ENCODE peak calls at places on chromosomes 5 and 9, in six cellular contexts. One of them, this sample, is unnamed.

GRCh38 chr9:10855847-10856246 is 243.0 kb upstream of the PTPRD start:
- DNase-seq in upper lobe of right lung: no peak
- DNase-seq in WTC11: no peak
- DNase-seq in psoas muscle: no peak
- DNase-seq in B cell: no peak
- DNase-seq in heart right ventricle: no peak
- DNase-seq in this sample: no peak

GRCh38 chr5:169416583-169417196 is 115.8 kb upstream of the SLIT3 start:
- DNase-seq in upper lobe of right lung: no peak
- DNase-seq in psoas muscle: peak
- DNase-seq in B cell: peak
- DNase-seq in heart right ventricle: peak
- DNase-seq in WTC11: no peak
- DNase-seq in this sample: no peak

GRCh38 chr9:114830546-114830945 is 24.7 kb upstream of the TNFSF15 start:
- DNase-seq in WTC11: no peak
- DNase-seq in upper lobe of right lung: no peak
- DNase-seq in psoas muscle: no peak
- DNase-seq in B cell: no peak
- DNase-seq in heart right ventricle: no peak
- DNase-seq in this sample: no peak

GRCh38 chr9:21964925-21965385 is 29.2 kb downstream of the CDKN2A start:
- DNase-seq in WTC11: no peak
- DNase-seq in B cell: peak
- DNase-seq in psoas muscle: peak
- DNase-seq in heart right ventricle: no peak
- DNase-seq in upper lobe of right lung: peak
- DNase-seq in this sample: peak

GRCh38 chr5:34676409-34676808 is 20.3 kb downstream of the RAI14 start:
- DNase-seq in upper lobe of right lung: no peak
- DNase-seq in WTC11: no peak
- DNase-seq in heart right ventricle: no peak
- DNase-seq in psoas muscle: no peak
- DNase-seq in B cell: no peak
- DNase-seq in this sample: no peak

GRCh38 chr5:73883646-73884045 is 257.6 kb downstream of the ARHGEF28 start:
- DNase-seq in B cell: no peak
- DNase-seq in upper lobe of right lung: no peak
- DNase-seq in heart right ventricle: no peak
- DNase-seq in psoas muscle: no peak
- DNase-seq in WTC11: no peak
- DNase-seq in this sample: no peak

GRCh38 chr9:91034976-91035824 is 233.6 kb downstream of the SYK start:
- DNase-seq in heart right ventricle: no peak
- DNase-seq in psoas muscle: no peak
- DNase-seq in WTC11: no peak
- DNase-seq in upper lobe of right lung: no peak
- DNase-seq in B cell: no peak
- DNase-seq in this sample: no peak

GRCh38 chr5:129460951-129461815 is 1.1 kb downstream of the ADAMTS19 start:
- DNase-seq in heart right ventricle: peak
- DNase-seq in psoas muscle: peak
- DNase-seq in upper lobe of right lung: peak
- DNase-seq in B cell: no peak
- DNase-seq in WTC11: peak
- DNase-seq in this sample: no peak

GRCh38 chr5:82692826-82693225 is 384.4 kb downstream of the TMEM167A start:
- DNase-seq in WTC11: no peak
- DNase-seq in heart right ventricle: no peak
- DNase-seq in B cell: no peak
- DNase-seq in upper lobe of right lung: no peak
- DNase-seq in psoas muscle: no peak
- DNase-seq in this sample: no peak

GRCh38 chr5:68141494-68141893 is 74.1 kb upstream of the PIK3R1 start:
- DNase-seq in WTC11: no peak
- DNase-seq in psoas muscle: no peak
- DNase-seq in B cell: no peak
- DNase-seq in upper lobe of right lung: no peak
- DNase-seq in heart right ventricle: no peak
- DNase-seq in this sample: no peak

DNA sequence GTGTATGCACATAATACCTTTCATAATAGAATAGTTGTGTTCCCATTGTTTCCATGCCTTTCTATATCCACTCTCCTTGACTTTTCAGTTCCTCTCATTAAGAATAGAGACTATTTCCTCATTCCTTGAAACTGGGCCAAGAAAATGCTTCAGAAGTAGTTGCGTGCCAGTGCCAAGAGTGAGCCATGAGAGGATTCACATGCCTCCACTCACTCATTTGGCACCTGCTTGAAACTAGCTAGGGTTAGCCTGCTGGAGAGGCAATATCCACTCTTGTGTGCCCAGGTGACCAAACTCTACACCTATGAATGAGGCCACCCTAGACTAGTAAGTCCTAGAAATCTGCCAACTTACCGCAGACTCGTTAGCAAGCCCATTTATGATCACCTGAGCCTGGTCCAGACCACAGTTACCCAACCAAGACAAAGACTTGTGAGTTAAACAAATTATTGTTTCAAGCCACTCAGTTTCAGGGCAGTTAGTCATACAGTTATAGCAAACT is 276.3 kb downstream of the EPB41L4A start:
- DNase-seq in WTC11: no peak
- DNase-seq in B cell: no peak
- DNase-seq in psoas muscle: no peak
- DNase-seq in upper lobe of right lung: peak
- DNase-seq in heart right ventricle: no peak
- DNase-seq in this sample: no peak
- TF ChIP-seq CTCF in WTC11: no peak
- TF ChIP-seq CTCF in B cell: no peak
- TF ChIP-seq CTCF in psoas muscle: no peak
- TF ChIP-seq CTCF in upper lobe of right lung: no peak
- TF ChIP-seq CTCF in heart right ventricle: no peak
- TF ChIP-seq CTCF in this sample: no peak

GRCh38 chr9:124858330-124859046 is 3.3 kb downstream of the RPL35 start:
- DNase-seq in WTC11: no peak
- DNase-seq in psoas muscle: no peak
- DNase-seq in upper lobe of right lung: no peak
- DNase-seq in B cell: no peak
- DNase-seq in heart right ventricle: no peak
- DNase-seq in this sample: no peak
- TF ChIP-seq CTCF in WTC11: no peak
- TF ChIP-seq CTCF in psoas muscle: peak
- TF ChIP-seq CTCF in upper lobe of right lung: no peak
- TF ChIP-seq CTCF in B cell: no peak
- TF ChIP-seq CTCF in heart right ventricle: no peak
- TF ChIP-seq CTCF in this sample: no peak

GRCh38 chr9:136502940-136503550 is 20.2 kb upstream of the SEC16A start:
- DNase-seq in WTC11: no peak
- DNase-seq in upper lobe of right lung: no peak
- DNase-seq in heart right ventricle: no peak
- DNase-seq in psoas muscle: no peak
- DNase-seq in B cell: no peak
- DNase-seq in this sample: no peak
- TF ChIP-seq CTCF in WTC11: no peak
- TF ChIP-seq CTCF in upper lobe of right lung: peak
- TF ChIP-seq CTCF in heart right ventricle: no peak
- TF ChIP-seq CTCF in psoas muscle: no peak
- TF ChIP-seq CTCF in B cell: no peak
- TF ChIP-seq CTCF in this sample: no peak

DNA sequence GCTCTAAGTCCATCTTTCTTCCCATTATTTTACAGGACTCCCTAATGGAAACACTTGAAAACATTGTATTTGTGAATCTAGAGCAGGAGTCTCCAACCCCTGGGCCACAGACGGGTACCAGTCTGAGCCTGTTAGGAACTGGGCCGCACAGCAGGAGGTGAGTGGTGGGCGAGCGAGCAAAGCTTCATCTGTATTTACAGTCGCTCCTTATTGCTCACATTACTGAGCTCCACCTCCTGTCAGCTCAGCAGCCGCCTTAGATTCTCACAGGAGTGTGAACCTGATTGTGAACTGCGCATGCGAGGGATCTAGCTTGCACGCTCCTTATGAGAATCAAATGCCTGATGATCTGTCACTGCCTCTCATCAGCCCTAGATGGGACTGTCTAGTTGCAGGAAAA is 111.0 kb downstream of the MED27 start:
- DNase-seq in WTC11: no peak
- DNase-seq in upper lobe of right lung: no peak
- DNase-seq in heart right ventricle: no peak
- DNase-seq in B cell: no peak
- DNase-seq in psoas muscle: no peak
- DNase-seq in this sample: no peak
- TF ChIP-seq CTCF in WTC11: no peak
- TF ChIP-seq CTCF in upper lobe of right lung: no peak
- TF ChIP-seq CTCF in heart right ventricle: no peak
- TF ChIP-seq CTCF in B cell: no peak
- TF ChIP-seq CTCF in psoas muscle: no peak
- TF ChIP-seq CTCF in this sample: no peak

GRCh38 chr5:4540375-4541173 is 599.6 kb upstream of the ADAMTS16 start:
- DNase-seq in B cell: no peak
- DNase-seq in heart right ventricle: no peak
- DNase-seq in WTC11: no peak
- DNase-seq in psoas muscle: no peak
- DNase-seq in upper lobe of right lung: no peak
- DNase-seq in this sample: no peak

GRCh38 chr5:4541334-4541733 is 598.8 kb upstream of the ADAMTS16 start:
- DNase-seq in B cell: no peak
- DNase-seq in upper lobe of right lung: no peak
- DNase-seq in psoas muscle: no peak
- DNase-seq in heart right ventricle: no peak
- DNase-seq in WTC11: no peak
- DNase-seq in this sample: no peak

GRCh38 chr5:4537489-4537888 is 602.6 kb upstream of the ADAMTS16 start:
- DNase-seq in psoas muscle: no peak
- DNase-seq in WTC11: no peak
- DNase-seq in upper lobe of right lung: no peak
- DNase-seq in B cell: no peak
- DNase-seq in heart right ventricle: no peak
- DNase-seq in this sample: no peak

GRCh38 chr5:4544049-4544675 is 596.0 kb upstream of the ADAMTS16 start:
- DNase-seq in upper lobe of right lung: no peak
- DNase-seq in WTC11: no peak
- DNase-seq in heart right ventricle: no peak
- DNase-seq in psoas muscle: no peak
- DNase-seq in B cell: no peak
- DNase-seq in this sample: no peak

GRCh38 chr5:4542145-4542778 is 597.9 kb upstream of the ADAMTS16 start:
- DNase-seq in heart right ventricle: no peak
- DNase-seq in upper lobe of right lung: no peak
- DNase-seq in psoas muscle: no peak
- DNase-seq in WTC11: no peak
- DNase-seq in B cell: no peak
- DNase-seq in this sample: no peak
- TF ChIP-seq CTCF in heart right ventricle: no peak
- TF ChIP-seq CTCF in upper lobe of right lung: no peak
- TF ChIP-seq CTCF in psoas muscle: no peak
- TF ChIP-seq CTCF in WTC11: no peak
- TF ChIP-seq CTCF in B cell: no peak
- TF ChIP-seq CTCF in this sample: no peak

GRCh38 chr5:109567374-109568044 is 122.2 kb upstream of the MAN2A1 start:
- DNase-seq in upper lobe of right lung: no peak
- DNase-seq in psoas muscle: no peak
- DNase-seq in B cell: no peak
- DNase-seq in heart right ventricle: no peak
- DNase-seq in WTC11: no peak
- DNase-seq in this sample: no peak
- TF ChIP-seq CTCF in upper lobe of right lung: no peak
- TF ChIP-seq CTCF in psoas muscle: no peak
- TF ChIP-seq CTCF in B cell: no peak
- TF ChIP-seq CTCF in heart right ventricle: no peak
- TF ChIP-seq CTCF in WTC11: no peak
- TF ChIP-seq CTCF in this sample: no peak

DNA sequence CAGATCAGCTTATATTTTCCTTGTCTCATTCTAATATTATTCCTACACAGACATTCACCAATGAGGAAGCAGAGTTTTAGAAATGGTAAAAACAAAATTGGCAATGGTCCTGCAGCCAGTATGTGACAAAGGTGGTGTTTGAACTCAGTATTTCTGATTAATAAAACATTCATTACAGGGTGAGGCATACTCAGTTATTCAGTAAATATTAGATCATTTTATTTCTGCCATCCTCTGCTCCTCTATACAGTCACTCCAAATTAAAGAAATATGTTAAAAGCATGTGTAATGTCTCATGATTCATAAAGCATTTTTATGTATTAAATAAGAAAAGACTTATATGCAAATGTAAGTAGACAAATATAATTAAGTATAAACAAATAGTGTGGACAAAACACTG is 684.6 kb upstream of the ACO1 start:
- DNase-seq in upper lobe of right lung: no peak
- DNase-seq in psoas muscle: no peak
- DNase-seq in B cell: no peak
- DNase-seq in WTC11: no peak
- DNase-seq in heart right ventricle: no peak
- DNase-seq in this sample: no peak
- TF ChIP-seq CTCF in upper lobe of right lung: no peak
- TF ChIP-seq CTCF in psoas muscle: no peak
- TF ChIP-seq CTCF in B cell: no peak
- TF ChIP-seq CTCF in WTC11: no peak
- TF ChIP-seq CTCF in heart right ventricle: no peak
- TF ChIP-seq CTCF in this sample: no peak

DNA sequence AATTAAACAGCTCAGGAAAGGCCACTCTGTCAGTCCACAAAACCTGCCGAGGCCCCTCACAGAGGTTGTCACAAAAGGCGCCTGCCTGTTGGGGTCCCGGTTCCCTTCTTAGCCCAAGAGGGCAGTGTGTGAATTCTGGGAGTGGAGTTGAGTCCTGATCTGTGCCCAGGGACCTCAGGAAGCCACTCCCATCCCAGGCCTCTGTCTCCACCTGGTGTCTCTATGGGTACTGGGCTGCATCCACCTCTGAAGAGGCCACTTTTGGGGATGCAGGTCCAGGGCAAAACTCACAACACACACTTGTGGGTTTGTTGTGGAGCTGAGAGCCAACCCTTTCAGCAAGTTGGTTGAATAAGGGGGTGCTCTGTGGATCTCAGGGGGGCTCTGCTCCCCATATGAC is 74.3 kb upstream of the STXBP1 start:
- DNase-seq in psoas muscle: no peak
- DNase-seq in WTC11: peak
- DNase-seq in B cell: no peak
- DNase-seq in upper lobe of right lung: no peak
- DNase-seq in heart right ventricle: no peak
- DNase-seq in this sample: no peak
- TF ChIP-seq CTCF in psoas muscle: no peak
- TF ChIP-seq CTCF in WTC11: no peak
- TF ChIP-seq CTCF in B cell: no peak
- TF ChIP-seq CTCF in upper lobe of right lung: peak
- TF ChIP-seq CTCF in heart right ventricle: peak
- TF ChIP-seq CTCF in this sample: no peak

This sample was measured in natural killer cell.